ENCODE peak calls at places on chromosomes 12 and 14, in four cellular contexts. One of them, this sample, is unnamed.

GRCh38 chr14:50389668-50390441 is 6.8 kb downstream of the CDKL1 start:
- DNase-seq in tibial artery: no peak
- DNase-seq in astrocyte of the spinal cord: no peak
- DNase-seq in naive thymus-derived CD8-positive, alpha-beta T cell: no peak
- DNase-seq in this sample: no peak

GRCh38 chr12:116918464-116918863 is 7.7 kb downstream of the FBXW8 start:
- DNase-seq in tibial artery: no peak
- DNase-seq in astrocyte of the spinal cord: no peak
- DNase-seq in naive thymus-derived CD8-positive, alpha-beta T cell: no peak
- DNase-seq in this sample: no peak

GRCh38 chr12:115623275-115623674 is 654.2 kb downstream of the MED13L start:
- DNase-seq in tibial artery: no peak
- DNase-seq in astrocyte of the spinal cord: no peak
- DNase-seq in naive thymus-derived CD8-positive, alpha-beta T cell: no peak
- DNase-seq in this sample: no peak

GRCh38 chr12:24754690-24755638 is 193.9 kb downstream of the BCAT1 start:
- DNase-seq in tibial artery: no peak
- DNase-seq in astrocyte of the spinal cord: peak; percentile 93
- DNase-seq in naive thymus-derived CD8-positive, alpha-beta T cell: no peak
- DNase-seq in this sample: peak; percentile 49

GRCh38 chr12:45852508-45852907 is 123.0 kb downstream of the ARID2 start:
- DNase-seq in tibial artery: no peak
- DNase-seq in astrocyte of the spinal cord: no peak
- DNase-seq in naive thymus-derived CD8-positive, alpha-beta T cell: no peak
- DNase-seq in this sample: no peak

GRCh38 chr12:67698711-67699603 is 50.4 kb downstream of the DYRK2 start:
- DNase-seq in tibial artery: no peak
- DNase-seq in astrocyte of the spinal cord: peak; percentile 50
- DNase-seq in naive thymus-derived CD8-positive, alpha-beta T cell: peak; percentile 54
- DNase-seq in this sample: no peak

GRCh38 chr14:23829736-23830474 is 123.7 kb upstream of the DHRS4 start:
- DNase-seq in tibial artery: no peak
- DNase-seq in astrocyte of the spinal cord: peak; percentile 93
- DNase-seq in naive thymus-derived CD8-positive, alpha-beta T cell: no peak
- DNase-seq in this sample: no peak

GRCh38 chr12:130952545-130952954 is 1.2 kb upstream of the ADGRD1 start:
- DNase-seq in tibial artery: no peak
- DNase-seq in astrocyte of the spinal cord: no peak
- DNase-seq in naive thymus-derived CD8-positive, alpha-beta T cell: no peak
- DNase-seq in this sample: no peak

GRCh38 chr14:102500190-102500661 is 9.3 kb downstream of the ANKRD9 start:
- DNase-seq in tibial artery: peak; percentile 82
- DNase-seq in astrocyte of the spinal cord: peak; percentile 86
- DNase-seq in naive thymus-derived CD8-positive, alpha-beta T cell: no peak
- DNase-seq in this sample: no peak

GRCh38 chr12:54593135-54593534 is 4.7 kb upstream of the PPP1R1A start:
- DNase-seq in tibial artery: no peak
- DNase-seq in astrocyte of the spinal cord: no peak
- DNase-seq in naive thymus-derived CD8-positive, alpha-beta T cell: no peak
- DNase-seq in this sample: no peak

GRCh38 chr14:78752789-78753188 is 582.6 kb downstream of the NRXN3 start:
- DNase-seq in tibial artery: no peak
- DNase-seq in astrocyte of the spinal cord: peak; percentile 1
- DNase-seq in naive thymus-derived CD8-positive, alpha-beta T cell: no peak
- DNase-seq in this sample: no peak

GRCh38 chr14:24680516-24680915 is 46.5 kb upstream of the GZMB start:
- DNase-seq in tibial artery: no peak
- DNase-seq in astrocyte of the spinal cord: no peak
- DNase-seq in naive thymus-derived CD8-positive, alpha-beta T cell: no peak
- DNase-seq in this sample: no peak

GRCh38 chr12:4112290-4112689 is 161.3 kb upstream of the CCND2 start:
- DNase-seq in tibial artery: no peak
- DNase-seq in astrocyte of the spinal cord: no peak
- DNase-seq in naive thymus-derived CD8-positive, alpha-beta T cell: no peak
- DNase-seq in this sample: no peak

GRCh38 chr12:75087656-75088055 is 122.0 kb downstream of the KCNC2 start:
- DNase-seq in tibial artery: no peak
- DNase-seq in astrocyte of the spinal cord: no peak
- DNase-seq in naive thymus-derived CD8-positive, alpha-beta T cell: no peak
- DNase-seq in this sample: no peak

GRCh38 chr14:76591270-76591669 is 170.0 kb upstream of the VASH1 start:
- DNase-seq in tibial artery: no peak
- DNase-seq in astrocyte of the spinal cord: no peak
- DNase-seq in naive thymus-derived CD8-positive, alpha-beta T cell: no peak
- DNase-seq in this sample: no peak

GRCh38 chr12:120388711-120389431 is 19.9 kb upstream of the MSI1 start:
- DNase-seq in tibial artery: no peak
- DNase-seq in astrocyte of the spinal cord: no peak
- DNase-seq in naive thymus-derived CD8-positive, alpha-beta T cell: no peak
- DNase-seq in this sample: no peak

GRCh38 chr12:108643941-108644742 is 10.4 kb upstream of the SELPLG start:
- DNase-seq in tibial artery: peak; percentile 83
- DNase-seq in astrocyte of the spinal cord: peak; percentile 70
- DNase-seq in naive thymus-derived CD8-positive, alpha-beta T cell: no peak
- DNase-seq in this sample: no peak

GRCh38 chr14:86796221-86797074 is 1196.5 kb downstream of the GALC start:
- DNase-seq in tibial artery: no peak
- DNase-seq in astrocyte of the spinal cord: no peak
- DNase-seq in naive thymus-derived CD8-positive, alpha-beta T cell: no peak
- DNase-seq in this sample: no peak

GRCh38 chr12:26791328-26791791 is 41.6 kb downstream of the ITPR2 start:
- DNase-seq in tibial artery: no peak
- DNase-seq in astrocyte of the spinal cord: peak; percentile 63
- DNase-seq in naive thymus-derived CD8-positive, alpha-beta T cell: no peak
- DNase-seq in this sample: no peak

GRCh38 chr12:68981536-68981935 is 48.6 kb upstream of the CPM start:
- DNase-seq in tibial artery: no peak
- DNase-seq in astrocyte of the spinal cord: peak; percentile 21
- DNase-seq in naive thymus-derived CD8-positive, alpha-beta T cell: no peak
- DNase-seq in this sample: no peak

GRCh38 chr14:101706509-101707284 is 54.8 kb upstream of the PPP2R5C start:
- DNase-seq in tibial artery: no peak
- DNase-seq in astrocyte of the spinal cord: no peak
- DNase-seq in naive thymus-derived CD8-positive, alpha-beta T cell: no peak
- DNase-seq in this sample: no peak

GRCh38 chr12:11884661-11885060 is 186.1 kb upstream of the BCL2L14 start:
- DNase-seq in tibial artery: no peak
- DNase-seq in astrocyte of the spinal cord: no peak
- DNase-seq in naive thymus-derived CD8-positive, alpha-beta T cell: no peak
- DNase-seq in this sample: no peak

GRCh38 chr12:40697566-40698257 is 5.5 kb downstream of the CNTN1 start:
- DNase-seq in tibial artery: no peak
- DNase-seq in astrocyte of the spinal cord: no peak
- DNase-seq in naive thymus-derived CD8-positive, alpha-beta T cell: no peak
- DNase-seq in this sample: no peak

GRCh38 chr14:34843011-34843554 is 32.1 kb downstream of the BAZ1A start:
- DNase-seq in tibial artery: no peak
- DNase-seq in astrocyte of the spinal cord: peak; percentile 78
- DNase-seq in naive thymus-derived CD8-positive, alpha-beta T cell: no peak
- DNase-seq in this sample: peak; percentile 77

GRCh38 chr12:81245918-81246611 is 168.2 kb downstream of the ACSS3 start:
- DNase-seq in tibial artery: no peak
- DNase-seq in astrocyte of the spinal cord: peak; percentile 52
- DNase-seq in naive thymus-derived CD8-positive, alpha-beta T cell: no peak
- DNase-seq in this sample: no peak

GRCh38 chr14:89190779-89191513 is 226.1 kb downstream of the FOXN3 start:
- DNase-seq in tibial artery: no peak
- DNase-seq in astrocyte of the spinal cord: no peak
- DNase-seq in naive thymus-derived CD8-positive, alpha-beta T cell: no peak
- DNase-seq in this sample: no peak

This sample was measured in T-helper 1 cell.